ENCODE peak calls at places on chromosomes 7 and 10, in four cellular contexts. One of them, this sample, is unnamed.

GRCh38 chr10:84818956-84819355 is 490.6 kb downstream of the CCSER2 start:
- DNase-seq in fibroblast of gingiva: no peak
- DNase-seq in NCI-H774: no peak
- DNase-seq in body of pancreas: no peak
- DNase-seq in this sample: no peak

GRCh38 chr7:41385996-41386395 is 316.9 kb downstream of the INHBA start:
- DNase-seq in fibroblast of gingiva: no peak
- DNase-seq in NCI-H774: no peak
- DNase-seq in body of pancreas: no peak
- DNase-seq in this sample: no peak

GRCh38 chr10:95333997-95334792 is 43.4 kb upstream of the PDLIM1 start:
- DNase-seq in fibroblast of gingiva: peak; percentile 92
- DNase-seq in NCI-H774: no peak
- DNase-seq in body of pancreas: peak; percentile 37
- DNase-seq in this sample: peak; percentile 65

GRCh38 chr10:24988831-24989769 is 26.9 kb downstream of the ENKUR start:
- DNase-seq in fibroblast of gingiva: no peak
- DNase-seq in NCI-H774: no peak
- DNase-seq in body of pancreas: no peak
- DNase-seq in this sample: no peak

GRCh38 chr7:79810945-79811344 is 323.7 kb upstream of the GNAI1 start:
- DNase-seq in fibroblast of gingiva: no peak
- DNase-seq in NCI-H774: no peak
- DNase-seq in body of pancreas: no peak
- DNase-seq in this sample: no peak

GRCh38 chr10:47021850-47022249 is 110.6 kb downstream of the PTPN20 start:
- DNase-seq in fibroblast of gingiva: no peak
- DNase-seq in NCI-H774: no peak
- DNase-seq in body of pancreas: no peak
- DNase-seq in this sample: no peak

GRCh38 chr7:43294080-43294630 is 181.7 kb downstream of the HECW1 start:
- DNase-seq in fibroblast of gingiva: peak; percentile 60
- DNase-seq in NCI-H774: no peak
- DNase-seq in body of pancreas: no peak
- DNase-seq in this sample: no peak

GRCh38 chr7:99562832-99563231 is 4.4 kb downstream of the ZNF655 start:
- DNase-seq in fibroblast of gingiva: peak; percentile 95
- DNase-seq in NCI-H774: no peak
- DNase-seq in body of pancreas: peak; percentile 18
- DNase-seq in this sample: no peak

GRCh38 chr10:88964360-88964759 is 11.8 kb upstream of the ACTA2 start:
- DNase-seq in fibroblast of gingiva: no peak
- DNase-seq in NCI-H774: no peak
- DNase-seq in body of pancreas: no peak
- DNase-seq in this sample: no peak

GRCh38 chr10:79487296-79488194 is 24.8 kb upstream of the EIF5AL1 start:
- DNase-seq in fibroblast of gingiva: peak; percentile 63
- DNase-seq in NCI-H774: no peak
- DNase-seq in body of pancreas: peak; percentile 69
- DNase-seq in this sample: peak; percentile 68

GRCh38 chr10:585502-585901 is 104.0 kb downstream of the DIP2C start:
- DNase-seq in fibroblast of gingiva: no peak
- DNase-seq in NCI-H774: no peak
- DNase-seq in body of pancreas: no peak
- DNase-seq in this sample: no peak

This sample was measured in stomach.